ENCODE peak calls at places on chromosomes 3 and 15, in five cellular contexts. One of them, this sample, is unnamed.

GRCh38 chr15:67091073-67091965 is 25.9 kb downstream of the SMAD3 start:
- DNase-seq in hypothalamus: no peak
- DNase-seq in iris pigment epithelial cell: peak; percentile 99
- DNase-seq in CD4-positive, CD25-positive, alpha-beta regulatory T cell: peak; percentile 53
- DNase-seq in fibroblast of lung: peak; percentile 99
- DNase-seq in this sample: peak; percentile 91

GRCh38 chr15:59249816-59250215 is 43.2 kb downstream of the LDHAL6B start:
- DNase-seq in hypothalamus: no peak
- DNase-seq in iris pigment epithelial cell: no peak
- DNase-seq in CD4-positive, CD25-positive, alpha-beta regulatory T cell: no peak
- DNase-seq in fibroblast of lung: no peak
- DNase-seq in this sample: no peak

GRCh38 chr15:71780349-71780976 is 29.9 kb upstream of the NR2E3 start:
- DNase-seq in hypothalamus: no peak
- DNase-seq in iris pigment epithelial cell: peak; percentile 71
- DNase-seq in CD4-positive, CD25-positive, alpha-beta regulatory T cell: peak; percentile 31
- DNase-seq in fibroblast of lung: peak; percentile 46
- DNase-seq in this sample: peak; percentile 89

GRCh38 chr3:60557122-60557521 is 694.1 kb downstream of the FHIT start:
- DNase-seq in hypothalamus: no peak
- DNase-seq in iris pigment epithelial cell: no peak
- DNase-seq in CD4-positive, CD25-positive, alpha-beta regulatory T cell: no peak
- DNase-seq in fibroblast of lung: no peak
- DNase-seq in this sample: no peak

GRCh38 chr3:110881069-110881468 is 190.5 kb upstream of the NECTIN3 start:
- DNase-seq in hypothalamus: no peak
- DNase-seq in iris pigment epithelial cell: peak; percentile 60
- DNase-seq in CD4-positive, CD25-positive, alpha-beta regulatory T cell: no peak
- DNase-seq in fibroblast of lung: peak; percentile 61
- DNase-seq in this sample: peak; percentile 68

GRCh38 chr15:63156708-63157065 is 590 bp downstream of the RPS27L start:
- DNase-seq in hypothalamus: no peak
- DNase-seq in iris pigment epithelial cell: peak; percentile 68
- DNase-seq in CD4-positive, CD25-positive, alpha-beta regulatory T cell: no peak
- DNase-seq in fibroblast of lung: peak; percentile 43
- DNase-seq in this sample: peak; percentile 54

GRCh38 chr3:139718415-139718814 is 40.6 kb upstream of the NMNAT3 start:
- DNase-seq in hypothalamus: no peak
- DNase-seq in iris pigment epithelial cell: peak; percentile 38
- DNase-seq in CD4-positive, CD25-positive, alpha-beta regulatory T cell: no peak
- DNase-seq in fibroblast of lung: peak; percentile 47
- DNase-seq in this sample: peak; percentile 15

GRCh38 chr15:47754312-47754711 is 37.0 kb downstream of the SEMA6D start:
- DNase-seq in hypothalamus: no peak
- DNase-seq in iris pigment epithelial cell: no peak
- DNase-seq in CD4-positive, CD25-positive, alpha-beta regulatory T cell: no peak
- DNase-seq in fibroblast of lung: no peak
- DNase-seq in this sample: no peak

GRCh38 chr3:64099316-64099715 is 76.0 kb upstream of the PSMD6 start:
- DNase-seq in hypothalamus: no peak
- DNase-seq in iris pigment epithelial cell: no peak
- DNase-seq in CD4-positive, CD25-positive, alpha-beta regulatory T cell: no peak
- DNase-seq in fibroblast of lung: no peak
- DNase-seq in this sample: no peak

GRCh38 chr3:54631507-54632280 is 296.2 kb downstream of the LRTM1 start:
- DNase-seq in hypothalamus: no peak
- DNase-seq in iris pigment epithelial cell: no peak
- DNase-seq in CD4-positive, CD25-positive, alpha-beta regulatory T cell: no peak
- DNase-seq in fibroblast of lung: no peak
- DNase-seq in this sample: no peak

GRCh38 chr3:3552741-3553140 is 246.5 kb upstream of the LRRN1 start:
- DNase-seq in hypothalamus: no peak
- DNase-seq in iris pigment epithelial cell: peak; percentile 41
- DNase-seq in CD4-positive, CD25-positive, alpha-beta regulatory T cell: no peak
- DNase-seq in fibroblast of lung: peak; percentile 94
- DNase-seq in this sample: peak; percentile 1

GRCh38 chr3:29275309-29275708 is 5.6 kb upstream of the RBMS3 start:
- DNase-seq in hypothalamus: no peak
- DNase-seq in iris pigment epithelial cell: peak; percentile 43
- DNase-seq in CD4-positive, CD25-positive, alpha-beta regulatory T cell: no peak
- DNase-seq in fibroblast of lung: peak; percentile 36
- DNase-seq in this sample: peak; percentile 9

GRCh38 chr15:59401810-59402569 is 29.3 kb upstream of the MYO1E start:
- DNase-seq in hypothalamus: no peak
- DNase-seq in iris pigment epithelial cell: no peak
- DNase-seq in CD4-positive, CD25-positive, alpha-beta regulatory T cell: no peak
- DNase-seq in fibroblast of lung: no peak
- DNase-seq in this sample: no peak

GRCh38 chr15:72599855-72600464 is 54.5 kb upstream of the GOLGA6B start:
- DNase-seq in hypothalamus: no peak
- DNase-seq in iris pigment epithelial cell: peak; percentile 59
- DNase-seq in CD4-positive, CD25-positive, alpha-beta regulatory T cell: peak; percentile 24
- DNase-seq in fibroblast of lung: peak; percentile 47
- DNase-seq in this sample: peak; percentile 76

GRCh38 chr3:109050591-109051167 is 67.3 kb downstream of the MORC1 start:
- DNase-seq in hypothalamus: no peak
- DNase-seq in iris pigment epithelial cell: peak; percentile 43
- DNase-seq in CD4-positive, CD25-positive, alpha-beta regulatory T cell: peak; percentile 3
- DNase-seq in fibroblast of lung: peak; percentile 11
- DNase-seq in this sample: peak; percentile 50

GRCh38 chr3:188711898-188712256 is 459.9 kb upstream of the TPRG1 start:
- DNase-seq in hypothalamus: no peak
- DNase-seq in iris pigment epithelial cell: peak; percentile 44
- DNase-seq in CD4-positive, CD25-positive, alpha-beta regulatory T cell: no peak
- DNase-seq in fibroblast of lung: peak; percentile 17
- DNase-seq in this sample: no peak

GRCh38 chr15:69573815-69574472 is 121.3 kb downstream of the RPLP1 start:
- DNase-seq in hypothalamus: no peak
- DNase-seq in iris pigment epithelial cell: peak; percentile 79
- DNase-seq in CD4-positive, CD25-positive, alpha-beta regulatory T cell: no peak
- DNase-seq in fibroblast of lung: peak; percentile 79
- DNase-seq in this sample: peak; percentile 49

GRCh38 chr15:68578960-68579935 is at the start of gene CORO2B:
- DNase-seq in hypothalamus: no peak
- DNase-seq in iris pigment epithelial cell: peak; percentile 18
- DNase-seq in CD4-positive, CD25-positive, alpha-beta regulatory T cell: no peak
- DNase-seq in fibroblast of lung: peak; percentile 63
- DNase-seq in this sample: peak; percentile 50

GRCh38 chr3:2096196-2096595 is 2.5 kb upstream of the CNTN4 start:
- DNase-seq in hypothalamus: no peak
- DNase-seq in iris pigment epithelial cell: no peak
- DNase-seq in CD4-positive, CD25-positive, alpha-beta regulatory T cell: no peak
- DNase-seq in fibroblast of lung: no peak
- DNase-seq in this sample: no peak

GRCh38 chr15:40875996-40876740 is 2.1 kb upstream of the RHOV start:
- DNase-seq in hypothalamus: no peak
- DNase-seq in iris pigment epithelial cell: peak; percentile 26
- DNase-seq in CD4-positive, CD25-positive, alpha-beta regulatory T cell: no peak
- DNase-seq in fibroblast of lung: no peak
- DNase-seq in this sample: no peak

GRCh38 chr15:44485880-44486279 is 51.1 kb upstream of the EIF3J start:
- DNase-seq in hypothalamus: no peak
- DNase-seq in iris pigment epithelial cell: no peak
- DNase-seq in CD4-positive, CD25-positive, alpha-beta regulatory T cell: no peak
- DNase-seq in fibroblast of lung: no peak
- DNase-seq in this sample: no peak

GRCh38 chr3:49786357-49787181 is at the start of gene IP6K1:
- DNase-seq in hypothalamus: peak; percentile 99
- DNase-seq in iris pigment epithelial cell: peak; percentile 100
- DNase-seq in CD4-positive, CD25-positive, alpha-beta regulatory T cell: peak; percentile 99
- DNase-seq in fibroblast of lung: peak; percentile 100
- DNase-seq in this sample: peak; percentile 100

GRCh38 chr15:29736745-29737023 is 85.6 kb downstream of the TJP1 start:
- DNase-seq in hypothalamus: no peak
- DNase-seq in iris pigment epithelial cell: peak; percentile 60
- DNase-seq in CD4-positive, CD25-positive, alpha-beta regulatory T cell: no peak
- DNase-seq in fibroblast of lung: peak; percentile 51
- DNase-seq in this sample: peak; percentile 18

GRCh38 chr15:40105517-40106202 is 3.0 kb downstream of the BMF start:
- DNase-seq in hypothalamus: no peak
- DNase-seq in iris pigment epithelial cell: no peak
- DNase-seq in CD4-positive, CD25-positive, alpha-beta regulatory T cell: no peak
- DNase-seq in fibroblast of lung: no peak
- DNase-seq in this sample: no peak

GRCh38 chr3:185733980-185734724 is 90.7 kb downstream of the IGF2BP2 start:
- DNase-seq in hypothalamus: no peak
- DNase-seq in iris pigment epithelial cell: peak; percentile 91
- DNase-seq in CD4-positive, CD25-positive, alpha-beta regulatory T cell: no peak
- DNase-seq in fibroblast of lung: peak; percentile 83
- DNase-seq in this sample: peak; percentile 91

GRCh38 chr3:182325213-182325941 is 467.9 kb upstream of the ATP11B start:
- DNase-seq in hypothalamus: no peak
- DNase-seq in iris pigment epithelial cell: peak; percentile 10
- DNase-seq in CD4-positive, CD25-positive, alpha-beta regulatory T cell: no peak
- DNase-seq in fibroblast of lung: peak; percentile 65
- DNase-seq in this sample: no peak

GRCh38 chr3:119585867-119586570 is 6.7 kb downstream of the ADPRH start:
- DNase-seq in hypothalamus: no peak
- DNase-seq in iris pigment epithelial cell: no peak
- DNase-seq in CD4-positive, CD25-positive, alpha-beta regulatory T cell: no peak
- DNase-seq in fibroblast of lung: peak; percentile 42
- DNase-seq in this sample: no peak

GRCh38 chr3:186782542-186783069 is 771 bp upstream of the EIF4A2 start:
- DNase-seq in hypothalamus: no peak
- DNase-seq in iris pigment epithelial cell: peak; percentile 21
- DNase-seq in CD4-positive, CD25-positive, alpha-beta regulatory T cell: no peak
- DNase-seq in fibroblast of lung: no peak
- DNase-seq in this sample: no peak

GRCh38 chr3:181860243-181860642 is 148.5 kb downstream of the SOX2 start:
- DNase-seq in hypothalamus: no peak
- DNase-seq in iris pigment epithelial cell: no peak
- DNase-seq in CD4-positive, CD25-positive, alpha-beta regulatory T cell: no peak
- DNase-seq in fibroblast of lung: no peak
- DNase-seq in this sample: no peak

GRCh38 chr3:106913111-106913698 is 464.0 kb upstream of the CCDC54 start:
- DNase-seq in hypothalamus: no peak
- DNase-seq in iris pigment epithelial cell: peak; percentile 10
- DNase-seq in CD4-positive, CD25-positive, alpha-beta regulatory T cell: no peak
- DNase-seq in fibroblast of lung: peak; percentile 67
- DNase-seq in this sample: peak; percentile 27

This sample was measured in fibroblast of pulmonary artery.